ENCODE peak calls at places on chromosomes 1 and 21, in four cellular contexts. T is CD8-positive, alpha-beta T cell; D is transverse colon; J is mammary epithelial cell. P is an unnamed sample. For H3K27me3, the result is how much of the 10 kb centered on the place peaks cover.

GRCh38 chr1:25703671-25704637 is 87.4 kb downstream of the MAN1C1 start:
- DNase-seq in T (peak), D (no peak), J (no peak), P (no peak)

GRCh38 chr1:17250601-17251000 is 1.7 kb downstream of the PADI3 start:
- DNase-seq in T (no peak), D (peak), J (peak), P (no peak)

GRCh38 chr1:201740609-201741231 is 88.2 kb upstream of the IPO9 start:
- DNase-seq in T (no peak), D (no peak), J (no peak), P (no peak)

GRCh38 chr1:234208791-234209190 is 164.5 kb upstream of the COA6 start:
- DNase-seq in T (no peak), D (no peak), J (peak), P (no peak)

GRCh38 chr1:174875306-174875705 is 124.4 kb upstream of the CACYBP start:
- DNase-seq in T (no peak), D (peak), J (peak), P (no peak)

GRCh38 chr1:244353572-244354091 is 98.1 kb downstream of the ADSS2 start:
- DNase-seq in T (no peak), D (peak), J (peak), P (peak)

GRCh38 chr1:116847688-116848531 is 61.8 kb upstream of the PTGFRN start:
- DNase-seq in T (no peak), D (peak), J (no peak), P (peak)

GRCh38 chr1:178464566-178464965 is 32.2 kb downstream of the CLEC20A start:
- DNase-seq in T (no peak), D (no peak), J (no peak), P (no peak)

GRCh38 chr21:38797470-38797869 is 8.3 kb upstream of the ETS2 start:
- DNase-seq in T (no peak), D (peak), J (peak), P (no peak)

GRCh38 chr1:30461640-30462039 is 261.7 kb downstream of the MATN1 start:
- DNase-seq in T (no peak), D (no peak), J (no peak), P (no peak)

GRCh38 chr1:228879164-228879563 is 143.9 kb downstream of the RHOU start:
- DNase-seq in T (no peak), D (no peak), J (no peak), P (no peak)
- H3K27me3 ChIP-seq in T (under half), D (under half), J (under half), P (under half)

GRCh38 chr1:156948708-156949107 is 28.3 kb downstream of the LRRC71 start:
- DNase-seq in T (no peak), D (no peak), J (no peak), P (no peak)
- TF ChIP-seq CTCF in T (no peak), D (no peak), J (peak), P (peak)

DNA sequence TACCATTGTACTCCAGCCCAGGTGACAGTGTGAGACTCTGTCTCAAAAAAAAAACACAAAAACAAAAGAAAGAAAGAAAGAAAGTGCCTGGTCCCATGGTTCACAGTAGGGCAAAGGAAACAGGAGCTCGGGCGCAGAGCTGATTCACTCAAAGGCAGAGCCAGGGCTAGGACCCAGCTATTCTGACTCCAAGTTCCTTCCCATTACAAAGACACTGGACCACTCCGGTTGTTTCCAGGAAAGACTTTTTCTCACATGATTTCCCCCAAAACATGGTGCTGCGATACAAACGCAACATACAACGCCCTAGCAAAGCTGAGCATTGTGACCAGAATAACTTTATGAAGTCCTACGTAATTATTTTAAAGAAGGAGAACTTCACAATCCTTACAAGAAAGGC is 10.7 kb downstream of the ABCG1 start:
- DNase-seq in T (no peak), D (no peak), J (no peak), P (no peak)
- H3K4me3 ChIP-seq in T (no peak), D (no peak), J (no peak), P (no peak)

GRCh38 chr1:232260861-232261260 is 369.1 kb downstream of the SIPA1L2 start:
- DNase-seq in T (no peak), D (no peak), J (peak), P (no peak)

GRCh38 chr1:232260045-232260444 is 369.9 kb downstream of the SIPA1L2 start:
- DNase-seq in T (no peak), D (no peak), J (no peak), P (no peak)

GRCh38 chr1:232263452-232263851 is 366.5 kb downstream of the SIPA1L2 start:
- DNase-seq in T (no peak), D (no peak), J (no peak), P (no peak)

DNA sequence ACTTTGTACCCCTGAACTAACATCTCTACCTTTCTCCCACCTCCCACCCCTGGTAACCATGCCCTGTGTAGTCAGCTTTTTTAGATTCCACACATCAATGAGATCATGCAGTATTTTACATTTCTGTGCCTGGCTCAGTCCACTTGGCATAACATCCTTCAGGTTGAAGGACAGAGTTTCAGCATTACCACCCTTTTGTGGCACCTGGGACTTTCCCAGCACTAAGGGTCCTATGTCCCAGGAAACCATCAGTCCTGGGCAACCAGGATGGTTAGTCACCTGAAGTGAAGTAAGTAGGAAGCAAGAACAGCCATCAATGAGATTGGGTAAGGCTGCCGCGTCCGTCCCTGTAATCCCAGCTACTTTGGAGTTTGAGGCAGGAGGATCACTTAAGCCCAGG is 370.6 kb downstream of the SIPA1L2 start:
- DNase-seq in T (no peak), D (no peak), J (no peak), P (no peak)
- H3K27me3 ChIP-seq in T (under half), D (under half), J (under half), P (under half)

DNA sequence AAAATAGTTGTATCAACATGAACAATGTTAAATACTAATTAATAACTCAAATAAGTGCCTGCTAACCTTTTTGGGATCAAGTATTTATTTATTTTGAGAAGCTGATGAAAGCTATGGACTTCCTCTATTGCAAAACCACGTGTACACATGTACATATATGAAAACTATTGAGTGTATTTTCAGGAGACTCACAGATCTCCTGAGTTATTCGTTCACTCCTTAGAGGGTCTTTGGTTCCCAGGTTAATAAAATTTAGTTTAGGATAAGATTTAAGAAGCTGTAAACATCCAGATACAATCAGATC is 130.5 kb downstream of the DISC1 start:
- DNase-seq in T (no peak), D (no peak), J (no peak), P (no peak)
- TF ChIP-seq CTCF in T (peak), D (no peak), J (no peak), P (no peak)

GRCh38 chr1:111202366-111202706 is 1.9 kb upstream of the DENND2D start:
- DNase-seq in T (no peak), D (no peak), J (peak), P (no peak)

GRCh38 chr1:111203681-111204210 is 3.3 kb upstream of the DENND2D start:
- DNase-seq in T (peak), D (peak), J (peak), P (no peak)

GRCh38 chr1:111201275-111202090 is 1.0 kb upstream of the DENND2D start:
- DNase-seq in T (no peak), D (no peak), J (no peak), P (no peak)

GRCh38 chr1:111204211-111204883 is 3.9 kb upstream of the DENND2D start:
- DNase-seq in T (peak), D (peak), J (no peak), P (no peak)

GRCh38 chr1:111202707-111203623 is 2.5 kb upstream of the DENND2D start:
- DNase-seq in T (no peak), D (no peak), J (no peak), P (no peak)
- H3K4me3 ChIP-seq in T (peak), D (peak), J (peak), P (no peak)

DNA sequence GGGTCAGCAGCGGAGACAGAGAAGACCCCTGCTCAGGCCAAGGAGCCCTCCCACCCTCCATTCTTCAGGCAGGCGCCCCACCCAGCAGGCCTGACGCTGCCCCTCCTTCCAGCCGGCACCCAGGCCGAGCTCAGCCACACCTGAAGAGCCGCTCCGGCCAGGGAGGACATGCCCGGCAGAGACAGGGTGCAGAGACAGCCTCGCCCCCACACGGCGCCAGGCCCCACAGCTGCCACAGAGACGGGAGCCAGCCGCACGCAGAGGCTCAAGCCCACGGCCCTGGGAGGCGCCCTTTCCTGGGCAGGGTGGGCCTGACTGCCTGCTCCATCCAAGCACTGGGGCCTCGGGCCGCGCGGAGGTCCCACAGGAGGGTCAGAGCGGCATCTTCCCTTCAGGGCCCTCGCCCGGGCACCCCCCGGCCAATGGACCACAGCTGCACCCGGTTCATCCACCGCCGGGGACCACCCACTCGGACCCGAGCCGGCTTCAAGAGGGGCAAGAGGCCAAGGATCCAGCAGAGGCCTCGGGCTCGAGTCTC is 5.2 kb downstream of the TTLL10 start:
- DNase-seq in T (no peak), D (no peak), J (no peak), P (no peak)
- H3K27me3 ChIP-seq in T (under half), D (under half), J (under half), P (under half)

DNA sequence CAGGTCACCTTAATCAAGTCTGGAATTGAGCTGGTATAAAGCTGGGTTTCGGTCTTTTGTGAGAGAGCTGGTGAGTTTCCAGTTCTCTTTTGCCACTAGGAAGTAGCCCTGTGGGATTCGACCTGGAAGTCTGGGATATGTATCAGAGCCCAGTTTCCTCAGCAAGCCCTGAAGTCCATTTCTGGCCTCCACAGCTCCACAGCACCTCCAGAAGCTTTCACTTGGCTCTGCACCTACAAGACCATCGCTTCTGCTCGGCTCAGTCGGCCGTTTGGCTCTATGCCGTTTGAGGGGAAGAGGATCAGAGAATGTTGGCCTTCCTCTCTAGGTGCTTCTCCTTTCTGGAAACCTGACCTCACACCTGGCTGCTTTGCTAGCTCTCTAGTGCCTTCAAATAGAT is 148.0 kb downstream of the GALNT2 start:
- DNase-seq in T (no peak), D (peak), J (no peak), P (no peak)
- TF ChIP-seq CTCF in T (no peak), D (peak), J (peak), P (peak)

DNA sequence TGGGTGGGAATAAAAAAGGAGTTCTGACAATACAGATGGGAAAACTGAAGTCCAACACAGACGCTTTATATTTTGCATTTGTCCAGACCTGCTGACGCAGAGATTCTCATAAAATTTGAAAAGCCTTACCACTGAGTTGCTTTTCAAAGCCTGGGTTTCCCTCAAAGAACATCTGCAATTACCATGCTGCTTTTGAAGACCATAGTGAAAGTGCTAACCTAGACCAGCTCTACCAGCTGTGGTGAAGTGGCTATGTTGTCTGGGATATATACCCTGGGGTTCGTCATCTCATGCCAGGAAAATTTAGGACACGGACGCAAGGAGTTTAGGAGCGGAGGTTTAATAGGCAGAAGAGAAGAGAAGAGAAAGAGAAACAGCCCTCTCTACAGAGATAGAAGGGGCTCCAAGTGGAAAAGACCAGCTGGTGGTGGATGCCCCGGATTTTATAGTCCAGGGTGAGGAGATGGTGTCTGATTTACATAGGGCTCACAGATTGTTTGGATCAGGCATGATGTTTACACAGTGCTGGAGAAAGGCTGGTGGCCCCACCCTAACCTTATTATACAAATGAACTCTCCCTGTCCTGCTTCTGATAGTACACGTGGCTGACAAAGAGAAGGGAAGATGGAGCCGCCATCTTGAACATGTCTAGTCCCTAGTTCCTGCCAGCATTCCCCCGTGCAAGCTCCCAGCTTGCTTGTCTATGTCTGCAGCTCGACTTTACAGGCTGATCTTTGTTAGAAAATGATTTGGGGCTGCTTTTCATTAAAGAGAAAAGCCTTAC is 73.8 kb downstream of the AK4 start:
- DNase-seq in T (no peak), D (no peak), J (no peak), P (no peak)
- H3K4me3 ChIP-seq in T (no peak), D (no peak), J (no peak), P (no peak)

GRCh38 chr1:47431534-47431933 is 6.3 kb upstream of the FOXD2 start:
- DNase-seq in T (no peak), D (no peak), J (peak), P (no peak)
- H3K27me3 ChIP-seq in T (under half), D (half or more), J (under half), P (under half)